ENCODE peak calls at places on chromosome 14, in five cellular contexts. I is GM12865, K is non-pigmented ciliary epithelial cell, E is iPS-NIHi11, C is astrocyte. W is an unnamed sample.

GRCh38 chr14:90805662-90806548 is 10.3 kb downstream of the TTC7B start:
- DNase-seq in I (no peak), K (no peak), E (no peak), C (no peak), W (peak)

GRCh38 chr14:82806016-82806415 is 1272.4 kb upstream of the SEL1L start:
- DNase-seq in I (no peak), K (no peak), E (no peak), C (no peak), W (no peak)

GRCh38 chr14:78278464-78278863 is 108.3 kb downstream of the NRXN3 start:
- DNase-seq in I (no peak), K (no peak), E (no peak), C (no peak), W (no peak)

GRCh38 chr14:92493492-92493891 is 20.1 kb upstream of the RIN3 start:
- DNase-seq in I (no peak), K (no peak), E (no peak), C (no peak), W (no peak)

GRCh38 chr14:105398044-105398725 is at the start of gene TEX22:
- DNase-seq in I (peak), K (peak), E (peak), C (peak), W (peak)

GRCh38 chr14:39015360-39015961 is 87.6 kb downstream of the SEC23A start:
- DNase-seq in I (peak), K (no peak), E (peak), C (peak), W (peak)

GRCh38 chr14:95464524-95464923 is 51.9 kb downstream of the SYNE3 start:
- DNase-seq in I (no peak), K (no peak), E (no peak), C (no peak), W (no peak)

GRCh38 chr14:90105756-90106155 is 44.0 kb downstream of the KCNK13 start:
- DNase-seq in I (no peak), K (no peak), E (no peak), C (no peak), W (no peak)

GRCh38 chr14:50605776-50606175 is 45.8 kb downstream of the ATL1 start:
- DNase-seq in I (no peak), K (no peak), E (no peak), C (peak), W (no peak)

GRCh38 chr14:74419086-74419485 is 6.9 kb downstream of the SYNDIG1L start:
- DNase-seq in I (no peak), K (no peak), E (no peak), C (no peak), W (peak)

GRCh38 chr14:100850841-100851585 is 25.1 kb downstream of the MEG3 start:
- DNase-seq in I (peak), K (no peak), E (peak), C (no peak), W (peak)

GRCh38 chr14:35412281-35413057 is 7.9 kb upstream of the NFKBIA start:
- DNase-seq in I (no peak), K (no peak), E (no peak), C (no peak), W (no peak)

GRCh38 chr14:97602438-97603117 is 805.4 kb downstream of the VRK1 start:
- DNase-seq in I (peak), K (no peak), E (no peak), C (no peak), W (no peak)

GRCh38 chr14:100696017-100696416 is 30.7 kb upstream of the DLK1 start:
- DNase-seq in I (no peak), K (no peak), E (no peak), C (no peak), W (no peak)

GRCh38 chr14:30450620-30451019 is 108.3 kb upstream of the G2E3 start:
- DNase-seq in I (no peak), K (peak), E (no peak), C (peak), W (no peak)

GRCh38 chr14:56666716-56667115 is 87.1 kb downstream of the TMEM260 start:
- DNase-seq in I (no peak), K (peak), E (no peak), C (peak), W (no peak)

GRCh38 chr14:90382491-90383125 is 14.2 kb upstream of the CALM1 start:
- DNase-seq in I (peak), K (no peak), E (peak), C (peak), W (peak)

GRCh38 chr14:98494582-98494981 is 777.4 kb downstream of the BCL11B start:
- DNase-seq in I (peak), K (no peak), E (no peak), C (peak), W (no peak)

GRCh38 chr14:59320771-59321170 is 132.3 kb downstream of the DAAM1 start:
- DNase-seq in I (no peak), K (no peak), E (no peak), C (no peak), W (no peak)

GRCh38 chr14:78383060-78383459 is 212.9 kb downstream of the NRXN3 start:
- DNase-seq in I (no peak), K (no peak), E (no peak), C (no peak), W (no peak)

GRCh38 chr14:61270714-61271113 is 10.4 kb downstream of the TMEM30B start:
- DNase-seq in I (no peak), K (no peak), E (no peak), C (no peak), W (no peak)

GRCh38 chr14:65533736-65534404 is 121.3 kb downstream of the FUT8 start:
- DNase-seq in I (no peak), K (no peak), E (no peak), C (no peak), W (no peak)

GRCh38 chr14:33026850-33027420 is 88.3 kb downstream of the NPAS3 start:
- DNase-seq in I (no peak), K (no peak), E (no peak), C (peak), W (no peak)

GRCh38 chr14:79544671-79545070 is 666.6 kb downstream of the DIO2 start:
- DNase-seq in I (no peak), K (peak), E (no peak), C (peak), W (no peak)

GRCh38 chr14:74979442-74980397 is 23.0 kb upstream of the EIF2B2 start:
- DNase-seq in I (no peak), K (no peak), E (peak), C (peak), W (no peak)

GRCh38 chr14:55249423-55249822 is 21.8 kb upstream of the FBXO34 start:
- DNase-seq in I (no peak), K (no peak), E (no peak), C (peak), W (peak)

GRCh38 chr14:28759658-28760313 is 6.8 kb upstream of the FOXG1 start:
- DNase-seq in I (no peak), K (no peak), E (no peak), C (no peak), W (no peak)

GRCh38 chr14:71290960-71291466 is 383.8 kb downstream of the PCNX1 start:
- DNase-seq in I (peak), K (peak), E (no peak), C (peak), W (peak)

W was measured in OCI-M1.